ENCODE peak calls at places on chromosomes 1 and 21, in six cellular contexts. G, I, S, E, J and N are unnamed samples.

GRCh38 chr1:27504588-27505419 is 14.8 kb upstream of the WASF2 start:
- DNase-seq in E (no peak), S (peak), G (no peak), J (no peak), I (peak), N (no peak)

GRCh38 chr1:5448486-5448885 is 543.7 kb downstream of the NPHP4 start:
- DNase-seq in S (no peak), I (no peak), E (no peak), J (peak), G (no peak), N (no peak)

GRCh38 chr1:5481889-5482288 is 510.3 kb downstream of the NPHP4 start:
- DNase-seq in J (peak), G (no peak), I (no peak), E (no peak), S (no peak), N (peak)

GRCh38 chr1:111062081-111062480 is 77.8 kb downstream of the DRAM2 start:
- DNase-seq in I (no peak), G (no peak), J (no peak), S (no peak), E (no peak), N (no peak)

GRCh38 chr21:42925114-42925907 is at the start of gene ERVH48-1:
- DNase-seq in S (no peak), I (no peak), G (no peak), J (no peak), E (no peak), N (no peak)

GRCh38 chr1:156750191-156750931 is 1.1 kb downstream of the HDGF start:
- DNase-seq in G (no peak), S (no peak), I (peak), E (no peak), J (peak), N (no peak)

GRCh38 chr1:153390938-153391710 is at the start of gene S100A8:
- DNase-seq in I (no peak), G (peak), J (no peak), S (peak), E (no peak), N (no peak)

GRCh38 chr1:180343931-180344406 is 113.9 kb downstream of the LHX4 start:
- DNase-seq in E (no peak), G (peak), S (peak), J (no peak), I (no peak), N (no peak)

GRCh38 chr1:206723500-206724472 is 39.1 kb downstream of the MAPKAPK2 start:
- DNase-seq in I (no peak), E (no peak), G (no peak), S (no peak), J (no peak), N (no peak)